ENCODE peak calls at places on chromosomes 7 and 10, in eight cellular contexts. L is K562, S is A549, K is sigmoid colon, B is heart left ventricle, Q is ovary, C is body of pancreas, J is HepG2. V is an unnamed sample. For H3K9me3, the result is how much of the 10 kb centered on the place peaks cover.

GRCh38 chr10:128086003-128086863 is 40.0 kb downstream of the MKI67 start:
- DNase-seq in K (peak), Q (no peak), S (no peak), L (no peak), J (no peak), B (no peak), C (no peak), V (no peak)

GRCh38 chr7:13800694-13801448 is 188.6 kb downstream of the ETV1 start:
- DNase-seq in S (no peak), Q (no peak), L (peak), J (no peak), B (no peak), K (no peak), C (peak), V (no peak)

GRCh38 chr7:150845471-150845870 is 6.8 kb upstream of the AOC1 start:
- DNase-seq in B (peak), S (no peak), L (no peak), J (no peak), C (no peak), Q (no peak), K (peak), V (no peak)

GRCh38 chr7:95141755-95142154 is 182.6 kb downstream of the PON1 start:
- DNase-seq in J (no peak), K (no peak), B (no peak), C (no peak), Q (no peak), L (no peak), S (no peak), V (no peak)

GRCh38 chr10:107653832-107654287 is 489.4 kb upstream of the SORCS1 start:
- DNase-seq in B (no peak), J (no peak), K (no peak), S (no peak), Q (no peak), C (peak), L (no peak), V (peak)

GRCh38 chr7:43454936-43455518 is 127.9 kb upstream of the STK17A start:
- DNase-seq in B (no peak), S (peak), K (no peak), L (peak), C (no peak), Q (no peak), J (peak), V (no peak)

GRCh38 chr7:36984051-36984492 is 259.8 kb upstream of the AOAH start:
- DNase-seq in C (no peak), S (no peak), B (no peak), L (no peak), J (peak), Q (no peak), K (no peak), V (no peak)

GRCh38 chr7:12943781-12944180 is 256.3 kb downstream of the ARL4A start:
- DNase-seq in L (no peak), B (no peak), Q (no peak), S (no peak), K (no peak), C (no peak), J (peak), V (no peak)

GRCh38 chr10:15791816-15792524 is 68.3 kb downstream of the MINDY3 start:
- DNase-seq in S (no peak), L (no peak), K (peak), Q (peak), J (no peak), C (no peak), B (peak), V (no peak)

GRCh38 chr7:39567294-39567693 is 1.1 kb downstream of the YAE1 start:
- DNase-seq in B (no peak), K (no peak), S (no peak), Q (no peak), J (no peak), C (no peak), L (no peak), V (no peak)

GRCh38 chr7:114317450-114318098 is 97.0 kb upstream of the FOXP2 start:
- DNase-seq in C (no peak), L (no peak), Q (no peak), B (no peak), J (no peak), S (no peak), K (no peak), V (no peak)

GRCh38 chr10:121527690-121528089 is 70.6 kb downstream of the FGFR2 start:
- DNase-seq in B (no peak), L (no peak), C (no peak), K (peak), J (no peak), Q (peak), S (no peak), V (no peak)

GRCh38 chr10:117226813-117227451 is 14.0 kb upstream of the SLC18A2 start:
- DNase-seq in J (peak), C (peak), B (no peak), Q (no peak), S (peak), L (peak), K (no peak), V (no peak)

GRCh38 chr7:142795339-142795863 is 24.6 kb downstream of the PRSS2 start:
- DNase-seq in K (no peak), B (no peak), S (no peak), J (no peak), Q (no peak), C (no peak), L (no peak), V (peak)

GRCh38 chr10:70715853-70716795 is 43.8 kb downstream of the ADAMTS14 start:
- DNase-seq in J (peak), Q (no peak), C (no peak), S (peak), K (no peak), L (peak), B (no peak), V (no peak)

GRCh38 chr10:17650416-17650815 is 6.5 kb downstream of the STAM start:
- DNase-seq in S (no peak), J (no peak), K (no peak), C (no peak), B (no peak), Q (no peak), L (no peak), V (no peak)

GRCh38 chr10:77274046-77274795 is 363.4 kb downstream of the KCNMA1 start:
- DNase-seq in C (no peak), K (peak), S (no peak), Q (no peak), J (no peak), B (no peak), L (no peak), V (no peak)

GRCh38 chr10:93991596-93992284 is 2.0 kb upstream of the PLCE1 start:
- DNase-seq in K (peak), B (peak), L (no peak), Q (peak), C (peak), J (peak), S (peak), V (no peak)

GRCh38 chr7:107659666-107660065 is 962 bp upstream of the SLC26A4 start:
- DNase-seq in C (no peak), L (peak), K (no peak), S (peak), J (no peak), Q (no peak), B (no peak), V (no peak)

GRCh38 chr7:50449501-50449880 is 659 bp downstream of the FIGNL1 start:
- DNase-seq in B (no peak), K (no peak), L (no peak), Q (no peak), J (no peak), S (no peak), C (no peak), V (no peak)

GRCh38 chr7:71237945-71238344 is 106.0 kb downstream of the GALNT17 start:
- DNase-seq in C (peak), J (no peak), S (no peak), B (peak), K (peak), Q (peak), L (no peak), V (no peak)

GRCh38 chr10:107498983-107499382 is 334.5 kb upstream of the SORCS1 start:
- DNase-seq in J (no peak), L (no peak), K (no peak), C (no peak), Q (no peak), S (no peak), B (no peak), V (no peak)

GRCh38 chr10:25017247-25017590 is 807 bp downstream of the THNSL1 start:
- DNase-seq in K (no peak), L (peak), S (no peak), J (no peak), C (peak), B (no peak), Q (no peak), V (no peak)

GRCh38 chr10:11667756-11668155 is 56.3 kb upstream of the USP6NL start:
- DNase-seq in K (no peak), Q (no peak), C (no peak), S (no peak), B (no peak), L (no peak), J (no peak), V (peak)

GRCh38 chr7:150371996-150372270 is 3.3 kb downstream of the REPIN1 start:
- DNase-seq in C (no peak), K (peak), J (no peak), B (no peak), S (no peak), L (no peak), Q (no peak), V (no peak)

GRCh38 chr10:25169740-25170139 is 5.1 kb upstream of the GPR158 start:
- DNase-seq in K (no peak), Q (no peak), C (no peak), L (no peak), B (no peak), S (no peak), J (no peak), V (no peak)

GRCh38 chr10:22436893-22437619 is 91.8 kb downstream of the SPAG6 start:
- DNase-seq in Q (peak), J (peak), C (peak), K (peak), S (peak), L (no peak), B (peak), V (peak)
- TF ChIP-seq POLR2A in Q (peak), J (no peak), C (peak), K (peak), S (no peak), L (no peak), B (peak), V (peak)

DNA sequence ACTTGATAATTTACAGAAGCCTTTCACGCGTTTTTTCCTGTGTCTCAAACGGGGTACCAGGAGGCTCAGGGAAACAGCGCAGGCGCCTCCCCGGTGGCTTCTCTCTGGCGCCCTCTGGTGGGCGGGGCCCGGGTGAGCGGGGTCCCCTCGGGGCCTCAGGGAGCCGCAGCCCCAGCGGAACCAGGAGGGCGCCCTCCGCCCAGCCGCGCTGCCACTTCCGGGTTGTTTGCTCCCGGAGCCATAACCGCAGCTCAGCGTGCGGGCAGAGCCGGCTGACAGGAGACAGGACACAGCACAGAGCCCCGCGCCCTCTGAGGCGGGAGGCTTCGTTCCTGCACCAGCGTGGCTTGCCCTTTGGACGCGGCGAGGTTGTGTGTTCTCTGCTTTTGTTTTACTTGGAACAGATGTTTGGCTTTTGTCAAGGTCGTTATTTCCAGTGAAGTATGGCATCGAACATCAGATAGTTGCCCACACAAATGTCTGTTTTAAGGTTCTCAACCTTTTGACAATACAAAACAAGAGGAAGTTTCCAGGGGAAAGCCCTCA is 6.9 kb upstream of the CYP2E1 start:
- DNase-seq in B (peak), C (peak), L (peak), Q (peak), K (peak), S (peak), J (peak), V (peak)
- H3K9me3 ChIP-seq in B (under half), C (under half), L (under half), Q (under half), K (under half), S (under half), J (under half), V (under half)

DNA sequence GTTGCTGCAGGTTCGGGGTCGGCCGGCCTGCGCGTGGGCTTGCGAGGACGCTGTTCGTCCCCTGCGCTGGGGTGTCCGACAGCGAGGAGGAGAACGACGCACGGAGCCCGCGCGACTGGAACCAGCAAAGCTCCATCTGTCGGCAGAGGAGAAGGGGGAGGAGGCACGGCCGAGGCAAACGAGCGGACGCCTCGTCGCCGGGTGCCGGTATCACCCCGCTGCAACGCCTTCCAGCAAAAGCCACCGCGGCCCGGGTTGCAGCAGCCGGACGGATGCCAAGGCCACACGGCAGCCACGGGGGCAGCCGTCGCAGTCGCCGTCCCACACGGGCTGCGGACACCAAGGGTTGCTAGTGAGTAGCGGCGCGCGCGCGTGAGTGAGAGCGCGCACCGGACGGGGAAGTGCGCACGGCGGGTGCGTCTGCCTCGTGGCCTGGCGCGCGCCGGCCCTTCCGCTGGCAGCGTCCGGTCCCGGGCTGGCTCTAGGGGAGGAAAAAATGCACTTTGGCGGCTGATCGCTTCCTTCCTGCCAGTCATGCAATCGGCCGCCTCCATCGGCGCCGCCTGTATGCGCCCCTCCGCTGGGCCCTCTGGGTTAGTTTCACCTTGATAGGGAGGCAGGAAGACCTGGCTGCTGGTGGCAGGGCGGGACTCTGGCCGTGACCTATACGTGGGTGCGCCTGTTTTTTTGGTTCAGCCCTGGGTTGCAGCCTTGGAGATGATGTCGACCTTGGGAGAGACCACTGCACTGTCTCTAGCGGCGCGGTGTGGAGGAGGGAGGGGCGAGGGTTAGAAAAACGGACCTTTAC is 446 bp downstream of the STAMBPL1 start:
- DNase-seq in K (peak), J (peak), B (peak), Q (peak), L (peak), C (peak), S (peak), V (peak)
- TF ChIP-seq POLR2A in K (peak), J (peak), B (peak), Q (peak), L (no peak), C (peak), S (peak), V (peak)

GRCh38 chr7:64192148-64192704 is 14.8 kb upstream of the ZNF735 start:
- DNase-seq in J (no peak), K (no peak), B (no peak), C (no peak), Q (no peak), S (no peak), L (no peak), V (no peak)
- H3K9me3 ChIP-seq in J (half or more), K (under half), B (under half), C (under half), Q (under half), S (under half), L (under half), V (under half)

GRCh38 chr10:49534670-49535381 is 4.1 kb downstream of the ERCC6 start:
- DNase-seq in C (no peak), B (no peak), J (no peak), S (no peak), K (no peak), Q (no peak), L (no peak), V (no peak)
- TF ChIP-seq POLR2A in C (no peak), B (no peak), J (no peak), S (no peak), K (no peak), Q (no peak), L (no peak), V (no peak)